ENCODE peak calls at places on chromosome 9, in four cellular contexts. B is H9, H is ovary, Q is cardiac muscle cell. L is an unnamed sample. For H3K4me1, the result is how much of the 10 kb centered on the place peaks cover.

GRCh38 chr9:69380301-69380700 is 55.3 kb downstream of the ENTREP1 start:
- DNase-seq in B (no peak), H (no peak), Q (no peak), L (no peak)

GRCh38 chr9:95981741-95982390 is 106.4 kb downstream of the ERCC6L2 start:
- DNase-seq in B (no peak), H (no peak), Q (no peak), L (peak)

GRCh38 chr9:123933401-123933800 is 3.5 kb upstream of the DENND1A start:
- DNase-seq in B (no peak), H (no peak), Q (peak), L (no peak)

GRCh38 chr9:124280176-124280691 is 22.5 kb downstream of the NEK6 start:
- DNase-seq in B (no peak), H (peak), Q (peak), L (no peak)

GRCh38 chr9:125632321-125633115 is 74.5 kb downstream of the MAPKAP1 start:
- DNase-seq in B (no peak), H (no peak), Q (no peak), L (no peak)

GRCh38 chr9:22241611-22242010 is 205.0 kb upstream of the DMRTA1 start:
- DNase-seq in B (no peak), H (no peak), Q (no peak), L (no peak)

GRCh38 chr9:121288874-121289553 is 21.1 kb downstream of the GSN start:
- DNase-seq in B (peak), H (peak), Q (peak), L (peak)

GRCh38 chr9:93090091-93090655 is 5.8 kb upstream of the CARD19 start:
- DNase-seq in B (no peak), H (peak), Q (no peak), L (no peak)

GRCh38 chr9:87678650-87679355 is 47.1 kb upstream of the CTSL start:
- DNase-seq in B (peak), H (peak), Q (peak), L (peak)

GRCh38 chr9:108412755-108413154 is 443.0 kb downstream of the ACTL7B start:
- DNase-seq in B (peak), H (no peak), Q (no peak), L (peak)

GRCh38 chr9:37053684-37054512 is 19.8 kb upstream of the PAX5 start:
- DNase-seq in B (no peak), H (no peak), Q (no peak), L (no peak)

GRCh38 chr9:134136117-134136996 is 475 bp downstream of the WDR5 start:
- DNase-seq in B (no peak), H (peak), Q (peak), L (peak)

GRCh38 chr9:3181049-3181953 is 337.4 kb upstream of the PUM3 start:
- DNase-seq in B (peak), H (peak), Q (peak), L (no peak)

GRCh38 chr9:89362647-89363310 is 44.5 kb downstream of the SECISBP2 start:
- DNase-seq in B (peak), H (peak), Q (no peak), L (no peak)

GRCh38 chr9:114681594-114682332 is at the start of gene TEX48:
- DNase-seq in B (peak), H (no peak), Q (peak), L (peak)

GRCh38 chr9:2043243-2043642 is 28.1 kb downstream of the SMARCA2 start:
- DNase-seq in B (no peak), H (no peak), Q (no peak), L (no peak)

GRCh38 chr9:109001275-109001676 is 12.0 kb downstream of the CTNNAL1 start:
- DNase-seq in B (no peak), H (no peak), Q (peak), L (no peak)

DNA sequence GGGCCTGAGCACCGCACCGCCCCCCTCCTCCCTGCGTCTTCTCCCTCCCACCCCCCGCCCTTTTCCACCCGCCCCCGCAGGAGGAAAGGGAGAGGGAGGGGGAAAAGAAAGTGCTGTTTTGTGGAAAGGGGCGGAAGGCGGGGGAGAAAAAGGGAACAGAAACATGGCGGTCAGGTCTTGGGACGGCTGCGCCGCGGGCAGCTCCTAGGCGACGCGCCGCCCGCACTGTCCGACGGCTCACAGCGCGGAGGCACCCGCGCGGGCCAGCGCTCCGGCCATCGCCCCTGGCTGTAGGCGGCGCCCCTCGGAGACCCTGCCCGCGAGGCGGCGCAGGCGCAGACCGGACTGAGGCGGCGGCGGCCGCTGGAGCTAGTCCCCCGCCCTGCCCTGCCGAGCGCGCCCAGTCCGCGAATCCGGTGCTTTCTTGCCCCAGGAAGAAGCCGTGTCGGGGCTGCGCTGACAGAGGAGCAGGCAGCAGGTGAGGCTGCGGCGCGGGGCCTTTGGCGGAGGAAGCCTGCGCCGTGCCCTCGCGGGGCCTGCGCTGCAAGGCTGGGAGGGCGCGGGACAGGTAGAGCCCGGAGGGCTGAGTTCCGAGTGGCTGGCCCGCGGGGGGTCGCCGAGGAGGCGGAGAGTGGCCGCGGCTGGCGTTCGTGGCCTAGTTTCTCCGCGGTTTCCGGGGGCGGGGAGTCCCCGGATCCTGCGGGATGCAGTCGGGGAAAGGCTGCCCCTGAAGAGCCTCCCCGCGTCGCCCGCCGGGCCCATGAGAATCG is at the start of gene DENND4C:
- DNase-seq in B (peak), H (peak), Q (peak), L (peak)
- H3K4me1 ChIP-seq in B (under half), H (under half), Q (under half), L (under half)

DNA sequence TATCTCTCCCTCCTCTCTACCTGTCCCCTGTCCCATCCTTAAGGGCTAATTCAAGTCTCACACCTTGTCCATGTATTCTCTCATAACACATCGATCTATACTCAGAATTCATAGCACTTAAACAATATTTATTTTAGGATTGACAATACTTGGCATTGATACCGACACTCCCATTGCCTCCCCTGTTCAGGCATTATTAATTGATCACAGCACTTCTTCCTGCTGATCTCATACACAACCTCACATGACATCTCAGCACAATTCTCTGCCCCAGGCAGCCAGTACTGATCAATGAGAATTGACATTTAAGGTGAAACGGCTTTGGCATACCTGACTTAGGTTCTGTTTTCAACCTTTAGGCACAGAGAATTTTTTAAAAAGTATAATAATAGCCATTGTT is 582.4 kb upstream of the BRINP1 start:
- DNase-seq in B (no peak), H (no peak), Q (no peak), L (no peak)
- H3K27ac ChIP-seq in B (no peak), H (no peak), Q (no peak), L (no peak)

GRCh38 chr9:113526841-113527240 is 63.3 kb downstream of the RGS3 start:
- DNase-seq in B (no peak), H (no peak), Q (no peak), L (no peak)
- H3K4me1 ChIP-seq in B (under half), H (under half), Q (under half), L (under half)

DNA sequence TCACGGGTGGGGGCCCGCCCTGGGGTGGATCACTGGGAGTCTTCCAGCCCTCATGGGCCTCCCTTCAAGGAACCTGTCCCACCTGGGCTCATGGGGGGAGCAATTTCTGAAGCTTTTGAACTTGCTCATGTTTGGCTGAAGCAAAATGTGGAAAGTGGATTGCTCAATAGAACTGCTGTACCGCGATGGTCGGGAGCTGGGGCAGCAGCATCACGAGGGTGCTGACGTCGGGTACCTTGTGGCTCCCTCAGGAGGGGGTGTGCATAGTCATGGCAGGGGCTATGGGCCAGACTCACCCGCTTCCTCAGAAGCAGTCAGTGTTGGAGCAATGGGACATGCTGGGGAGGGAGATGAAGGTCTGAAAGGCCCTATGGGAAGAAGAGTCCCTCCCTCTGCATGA is 57.9 kb downstream of the PRRT1B start:
- DNase-seq in B (no peak), H (no peak), Q (no peak), L (no peak)
- H3K27ac ChIP-seq in B (no peak), H (no peak), Q (no peak), L (no peak)

DNA sequence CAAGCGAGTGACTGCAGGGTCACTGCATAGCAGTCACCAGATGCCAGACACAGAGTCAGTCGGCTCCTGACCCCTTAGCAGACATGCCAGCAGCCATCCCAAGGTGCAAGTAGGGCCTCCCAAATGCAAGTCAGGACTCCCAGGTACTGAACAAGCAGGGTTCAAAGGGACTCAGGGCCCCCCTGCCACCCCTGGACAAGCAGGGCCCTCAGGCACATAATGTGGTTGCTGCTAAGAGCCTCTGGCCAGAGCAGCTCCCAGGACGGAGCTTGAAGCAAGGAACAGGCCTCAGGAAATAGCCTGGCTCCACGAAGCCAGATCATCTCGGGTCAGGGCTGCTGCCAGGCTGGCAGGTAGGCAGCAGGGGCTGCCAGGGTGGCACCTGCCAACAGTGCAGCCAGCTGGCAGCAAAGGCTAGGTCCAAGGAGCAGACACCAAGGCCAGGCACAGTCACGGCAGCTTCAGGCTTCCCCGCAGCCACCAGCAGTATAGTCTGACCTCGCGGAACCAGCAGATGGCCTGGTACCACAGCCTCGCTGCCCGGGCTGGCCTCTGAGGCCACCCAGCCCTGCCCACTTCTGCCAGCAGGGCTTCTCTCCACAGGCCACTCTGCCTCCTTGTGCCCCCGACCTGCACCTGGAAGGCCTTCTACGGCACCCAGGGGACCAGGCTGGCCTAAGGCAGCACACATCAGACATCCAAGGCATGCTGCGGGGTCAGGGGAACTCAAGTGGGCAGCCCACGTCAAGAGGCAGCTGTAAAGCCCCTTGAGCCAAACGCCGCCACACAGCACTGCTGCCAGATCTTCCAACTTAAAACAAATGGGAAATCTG is 7.4 kb downstream of the EEIG1 start:
- DNase-seq in B (peak), H (no peak), Q (no peak), L (no peak)
- H3K4me1 ChIP-seq in B (under half), H (half or more), Q (half or more), L (under half)

GRCh38 chr9:127715443-127716337 is at the start of the genes PTRH1 and TTC16:
- DNase-seq in B (peak), H (peak), Q (peak), L (peak)
- H3K27ac ChIP-seq in B (no peak), H (peak), Q (peak), L (no peak)

DNA sequence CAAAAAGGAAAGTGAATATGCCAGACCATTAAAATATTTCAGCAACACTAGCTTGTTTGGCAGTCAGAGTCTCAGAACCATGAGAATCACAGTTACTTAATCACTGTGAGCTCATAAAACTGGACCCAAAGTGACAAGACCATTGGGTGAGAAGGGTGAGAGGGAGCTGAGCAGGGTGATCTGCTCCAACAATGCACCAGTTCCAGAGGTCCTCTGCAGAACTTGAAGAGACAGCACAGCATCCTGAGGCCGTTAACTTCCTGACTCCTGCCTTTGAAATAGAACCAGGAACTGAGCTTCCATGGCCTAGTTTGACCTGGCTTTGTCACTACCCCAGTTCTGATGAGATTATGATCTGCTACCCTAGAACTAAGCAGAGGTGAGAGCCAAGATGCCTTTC is 57.4 kb downstream of the NFIB start:
- DNase-seq in B (no peak), H (no peak), Q (peak), L (no peak)
- H3K4me1 ChIP-seq in B (under half), H (under half), Q (under half), L (under half)

DNA sequence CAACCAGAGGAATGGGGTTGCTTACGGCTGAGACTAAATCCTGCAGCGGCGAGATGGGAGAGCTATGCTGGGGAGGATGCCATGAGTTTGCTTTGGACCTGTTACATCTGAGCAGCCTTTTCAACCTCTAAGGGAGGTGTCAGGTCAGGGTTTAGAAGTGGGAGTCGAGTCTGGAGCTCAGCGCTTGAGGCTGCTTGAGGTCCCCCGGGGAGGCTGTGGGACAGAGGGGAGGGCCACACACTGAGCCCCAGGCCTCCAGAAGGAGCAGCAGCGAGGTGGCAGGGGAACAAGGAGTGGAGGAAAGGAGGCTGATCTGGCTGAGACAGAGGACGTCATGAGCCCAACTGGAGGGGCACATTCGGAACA is 1.9 kb upstream of the QSOX2 start:
- DNase-seq in B (no peak), H (no peak), Q (no peak), L (no peak)
- H3K27ac ChIP-seq in B (no peak), H (no peak), Q (no peak), L (no peak)

L was measured in SJCRH30.